ENCODE peak calls at places on chromosomes 6 and 20, in eight cellular contexts. T is skeletal muscle cell, V is testis, I is AG10803, G is choroid plexus epithelial cell, P is stomach, Y is psoas muscle, U is heart right ventricle. L is an unnamed sample.

GRCh38 chr6:17012421-17013225 is 89.2 kb upstream of the STMND1 start:
- DNase-seq in T (peak; percentile 34), V (peak; percentile 37), I (peak; percentile 27), G (peak; percentile 83), P (no peak), Y (no peak), U (no peak), L (no peak)

GRCh38 chr20:56202493-56203077 is 45.9 kb upstream of the MC3R start:
- DNase-seq in T (no peak), V (peak; percentile 26), I (no peak), G (peak; percentile 28), P (no peak), Y (no peak), U (no peak), L (no peak)

GRCh38 chr20:51497542-51498467 is 44.7 kb downstream of the NFATC2 start:
- DNase-seq in T (no peak), V (peak; percentile 26), I (no peak), G (no peak), P (no peak), Y (peak; percentile 56), U (no peak), L (no peak)

GRCh38 chr6:137016366-137016765 is 28.4 kb downstream of the IL20RA start:
- DNase-seq in T (peak; percentile 58), V (no peak), I (peak; percentile 55), G (peak; percentile 23), P (no peak), Y (no peak), U (no peak), L (peak; percentile 57)

GRCh38 chr20:62984666-62985065 is 22.1 kb downstream of the BHLHE23 start:
- DNase-seq in T (no peak), V (no peak), I (no peak), G (no peak), P (no peak), Y (no peak), U (no peak), L (no peak)

GRCh38 chr20:23078994-23079364 is 7.1 kb downstream of the CD93 start:
- DNase-seq in T (no peak), V (no peak), I (no peak), G (no peak), P (no peak), Y (no peak), U (no peak), L (no peak)

GRCh38 chr20:33490023-33490933 is at the start of gene CBFA2T2:
- DNase-seq in T (peak; percentile 10), V (peak; percentile 67), I (peak; percentile 67), G (peak; percentile 70), P (no peak), Y (peak; percentile 84), U (peak; percentile 69), L (no peak)

GRCh38 chr20:6993526-6993925 is 226.0 kb downstream of the BMP2 start:
- DNase-seq in T (no peak), V (no peak), I (no peak), G (no peak), P (no peak), Y (no peak), U (no peak), L (no peak)

GRCh38 chr6:106788761-106789160 is 159.4 kb downstream of the QRSL1 start:
- DNase-seq in T (no peak), V (no peak), I (no peak), G (no peak), P (no peak), Y (no peak), U (no peak), L (no peak)

GRCh38 chr20:63955281-63955845 is 853 bp downstream of the UCKL1 start:
- DNase-seq in T (no peak), V (peak; percentile 60), I (peak; percentile 31), G (no peak), P (no peak), Y (no peak), U (peak; percentile 65), L (no peak)

GRCh38 chr6:124798942-124799496 is 163.2 kb upstream of the RNF217 start:
- DNase-seq in T (no peak), V (no peak), I (no peak), G (peak; percentile 37), P (no peak), Y (no peak), U (no peak), L (no peak)

GRCh38 chr20:25470045-25470444 is 62.6 kb downstream of the GINS1 start:
- DNase-seq in T (no peak), V (no peak), I (no peak), G (peak; percentile 61), P (peak; percentile 32), Y (no peak), U (no peak), L (peak; percentile 12)

GRCh38 chr6:2264932-2265331 is 19.5 kb upstream of the GMDS start:
- DNase-seq in T (peak; percentile 10), V (no peak), I (peak; percentile 25), G (peak; percentile 60), P (no peak), Y (no peak), U (no peak), L (no peak)

GRCh38 chr6:160766657-160767018 is 64.6 kb downstream of the PLG start:
- DNase-seq in T (no peak), V (peak; percentile 16), I (no peak), G (no peak), P (no peak), Y (no peak), U (no peak), L (no peak)

GRCh38 chr20:38418509-38419204 is 16.5 kb downstream of the SNHG17 start:
- DNase-seq in T (no peak), V (peak; percentile 31), I (peak; percentile 61), G (peak; percentile 39), P (peak; percentile 35), Y (peak; percentile 81), U (peak; percentile 53), L (no peak)

GRCh38 chr20:24370249-24370648 is 99.2 kb upstream of the SYNDIG1 start:
- DNase-seq in T (no peak), V (no peak), I (no peak), G (no peak), P (no peak), Y (no peak), U (no peak), L (no peak)

GRCh38 chr20:38342196-38342595 is 4.1 kb upstream of the LBP start:
- DNase-seq in T (no peak), V (no peak), I (no peak), G (no peak), P (no peak), Y (no peak), U (no peak), L (no peak)

DNA sequence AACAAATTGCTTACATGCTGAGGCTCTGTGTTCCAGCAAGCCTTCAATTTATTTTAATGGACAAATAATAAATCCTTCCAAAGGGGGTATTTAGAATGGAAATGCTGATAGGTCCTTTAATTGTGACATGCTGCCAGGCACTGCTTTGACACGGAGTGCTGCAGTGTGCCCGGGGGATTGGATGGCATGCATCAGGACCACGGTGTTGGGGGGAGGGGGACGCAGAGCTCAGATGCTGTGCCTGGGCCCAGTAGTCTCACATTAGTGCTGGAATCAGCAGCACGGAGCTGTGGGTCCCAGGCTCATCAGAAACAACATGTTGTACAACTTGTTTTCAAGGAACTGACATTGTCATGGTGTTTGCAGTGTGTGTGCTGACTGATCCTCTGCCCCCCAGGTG is 200.0 kb downstream of the CD83 start:
- DNase-seq in T (no peak), V (no peak), I (no peak), G (no peak), P (no peak), Y (no peak), U (no peak), L (no peak)
- H3K4me3 ChIP-seq in T (no peak overlapping the region), V (no peak overlapping the region), I (no peak overlapping the region), G (no peak overlapping the region), P (no peak overlapping the region), Y (no peak overlapping the region), U (no peak overlapping the region), L (no peak overlapping the region)

GRCh38 chr6:46638650-46639049 is 14.0 kb downstream of the CYP39A1 start:
- DNase-seq in T (no peak), V (no peak), I (no peak), G (no peak), P (no peak), Y (no peak), U (no peak), L (no peak)

GRCh38 chr6:46632053-46632452 is 20.6 kb downstream of the CYP39A1 start:
- DNase-seq in T (no peak), V (no peak), I (no peak), G (no peak), P (no peak), Y (no peak), U (no peak), L (no peak)

GRCh38 chr6:46637145-46637544 is 15.5 kb downstream of the CYP39A1 start:
- DNase-seq in T (peak; percentile 6), V (no peak), I (peak; percentile 89), G (peak; percentile 65), P (no peak), Y (no peak), U (no peak), L (no peak)

GRCh38 chr6:46637933-46638332 is 14.7 kb downstream of the CYP39A1 start:
- DNase-seq in T (no peak), V (no peak), I (no peak), G (no peak), P (no peak), Y (no peak), U (no peak), L (no peak)

GRCh38 chr6:46635462-46635861 is 17.2 kb downstream of the CYP39A1 start:
- DNase-seq in T (no peak), V (no peak), I (no peak), G (no peak), P (no peak), Y (no peak), U (no peak), L (no peak)
- H3K4me3 ChIP-seq in T (no peak overlapping the region), V (no peak overlapping the region), I (no peak overlapping the region), G (no peak overlapping the region), P (no peak overlapping the region), Y (no peak overlapping the region), U (no peak overlapping the region), L (no peak overlapping the region)

DNA sequence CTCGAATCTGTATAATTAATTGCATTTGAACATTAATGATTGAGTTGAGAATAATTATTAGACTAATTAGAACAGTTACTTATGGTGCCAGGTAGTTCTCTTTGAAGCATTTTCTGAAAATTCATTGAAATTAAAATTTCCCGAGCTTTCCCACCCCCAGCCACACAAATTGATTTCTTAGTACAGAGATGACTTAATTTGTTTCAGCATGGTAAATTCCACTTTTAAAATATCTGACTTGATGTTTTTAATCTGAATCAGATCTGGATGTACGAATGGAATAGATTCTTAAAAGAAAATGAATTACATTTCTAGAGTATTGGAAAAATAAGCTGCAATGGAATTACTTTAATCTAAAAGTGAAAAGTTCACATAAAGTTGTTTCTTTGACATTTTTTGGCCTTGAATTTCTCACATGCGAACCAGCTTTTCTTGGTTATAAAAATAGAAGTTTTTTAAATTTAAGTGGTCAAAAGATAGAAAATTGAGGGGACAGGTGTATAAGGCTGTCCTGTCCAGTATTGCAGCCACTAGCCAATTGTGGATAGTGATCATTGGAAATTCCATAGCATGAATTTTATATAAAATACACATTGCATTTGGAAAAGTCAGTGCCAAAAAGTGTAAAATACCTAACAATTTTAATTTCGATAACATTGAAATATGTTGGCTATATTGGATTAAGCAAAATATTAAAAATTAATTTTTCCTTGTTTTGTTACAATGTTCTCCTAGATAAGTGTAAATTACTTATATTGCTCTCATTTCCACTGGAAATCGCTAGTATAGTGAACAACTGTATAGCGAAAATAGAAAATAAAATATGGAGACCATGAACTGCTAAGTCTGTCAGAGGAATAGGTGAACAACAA is 102.9 kb downstream of the OR2B2 start:
- DNase-seq in T (no peak), V (no peak), I (no peak), G (no peak), P (no peak), Y (no peak), U (no peak), L (no peak)
- H3K4me3 ChIP-seq in T (peak overlapping the region; percentile 64), V (peak overlapping the region; percentile 74), I (peak overlapping the region; percentile 77), G (peak overlapping the region; percentile 74), P (peak overlapping the region; percentile 60), Y (peak overlapping the region; percentile 69), U (peak overlapping the region; percentile 64), L (peak overlapping the region; percentile 67)

GRCh38 chr20:47785900-47786762 is 850 bp upstream of the SULF2 start:
- DNase-seq in T (peak; percentile 41), V (peak; percentile 87), I (peak; percentile 83), G (peak; percentile 85), P (peak; percentile 53), Y (peak; percentile 70), U (peak; percentile 63), L (peak; percentile 69)
- H3K4me3 ChIP-seq in T (peak overlapping the region; percentile 48), V (peak overlapping the region; percentile 47), I (peak overlapping the region; percentile 58), G (peak overlapping the region; percentile 50), P (peak overlapping the region; percentile 62), Y (peak overlapping the region; percentile 64), U (peak overlapping the region; percentile 55), L (peak overlapping the region; percentile 44)